ENCODE peak calls at places on chromosome 15, in four cellular contexts. I is HepG2, Y is HCT116, S is GM12878. T is an unnamed sample.
A peak's percentile ranks its signal among the peaks of the same experiment; 100 is the strongest.

GRCh38 chr15:31098953-31099740 is 2.4 kb downstream of the TRPM1 start:
- DNase-seq in I (no peak), Y (no peak), S (no peak), T (no peak)

GRCh38 chr15:93694038-93694437 is 537.3 kb upstream of the MCTP2 start:
- DNase-seq in I (no peak), Y (no peak), S (no peak), T (no peak)

GRCh38 chr15:38040615-38041014 is 106.2 kb downstream of the TMCO5A start:
- DNase-seq in I (no peak), Y (no peak), S (no peak), T (no peak)

GRCh38 chr15:45704329-45705249 is 69.8 kb downstream of the SQOR start:
- DNase-seq in I (no peak), Y (no peak), S (no peak), T (no peak)

GRCh38 chr15:74828835-74829234 is 2.4 kb downstream of the CPLX3 start:
- DNase-seq in I (no peak), Y (no peak), S (no peak), T (peak; percentile 89)

GRCh38 chr15:44489464-44489863 is 47.5 kb upstream of the EIF3J start:
- DNase-seq in I (peak; percentile 5), Y (peak; percentile 33), S (no peak), T (no peak)

GRCh38 chr15:34818531-34818930 is 23.2 kb upstream of the ACTC1 start:
- DNase-seq in I (no peak), Y (no peak), S (no peak), T (no peak)

GRCh38 chr15:60375255-60375809 is 22.5 kb downstream of the ANXA2 start:
- DNase-seq in I (no peak), Y (no peak), S (no peak), T (no peak)

GRCh38 chr15:92801774-92802464 is 98.2 kb upstream of the CHD2 start:
- DNase-seq in I (peak; percentile 14), Y (peak; percentile 71), S (no peak), T (no peak)

GRCh38 chr15:29097168-29097567 is 172.5 kb downstream of the NSMCE3 start:
- DNase-seq in I (no peak), Y (no peak), S (no peak), T (no peak)

GRCh38 chr15:34239151-34239761 is 14.4 kb downstream of the EMC4 start:
- DNase-seq in I (peak; percentile 6), Y (peak; percentile 67), S (no peak), T (no peak)

GRCh38 chr15:57085267-57085666 is 166.8 kb downstream of the TCF12 start:
- DNase-seq in I (no peak), Y (no peak), S (no peak), T (no peak)

GRCh38 chr15:85337398-85338074 is 42.9 kb upstream of the AKAP13 start:
- DNase-seq in I (no peak), Y (no peak), S (no peak), T (no peak)

GRCh38 chr15:87981969-87982368 is 274.6 kb downstream of the NTRK3 start:
- DNase-seq in I (no peak), Y (no peak), S (no peak), T (no peak)

GRCh38 chr15:90845201-90845949 is 23.0 kb upstream of the FURIN start:
- DNase-seq in I (no peak), Y (no peak), S (peak; percentile 50), T (no peak)

GRCh38 chr15:39589193-39589814 is 8.4 kb downstream of the THBS1 start:
- DNase-seq in I (no peak), Y (no peak), S (no peak), T (no peak)

GRCh38 chr15:69994429-69995201 is 103.1 kb downstream of the TLE3 start:
- DNase-seq in I (no peak), Y (no peak), S (no peak), T (no peak)

GRCh38 chr15:68278345-68279217 is 1.0 kb downstream of the FEM1B start:
- DNase-seq in I (peak; percentile 65), Y (no peak), S (no peak), T (no peak)

GRCh38 chr15:91860498-91860897 is 7.0 kb downstream of the SLCO3A1 start:
- DNase-seq in I (no peak), Y (no peak), S (no peak), T (no peak)

GRCh38 chr15:56653082-56653481 is 80.2 kb downstream of the ZNF280D start:
- DNase-seq in I (no peak), Y (no peak), S (no peak), T (no peak)

GRCh38 chr15:38202356-38202755 is 50.3 kb upstream of the SPRED1 start:
- DNase-seq in I (no peak), Y (no peak), S (no peak), T (no peak)

GRCh38 chr15:97082835-97083234 is 752.3 kb downstream of the NR2F2 start:
- DNase-seq in I (no peak), Y (no peak), S (no peak), T (no peak)

GRCh38 chr15:98874773-98875172 is 132.8 kb downstream of the PGPEP1L start:
- DNase-seq in I (no peak), Y (no peak), S (no peak), T (no peak)

GRCh38 chr15:96771035-96771434 is 440.5 kb downstream of the NR2F2 start:
- DNase-seq in I (no peak), Y (no peak), S (no peak), T (no peak)

GRCh38 chr15:98062869-98063268 is 102.4 kb downstream of the ARRDC4 start:
- DNase-seq in I (no peak), Y (no peak), S (no peak), T (no peak)

GRCh38 chr15:28936481-28936881 is 50.7 kb downstream of the APBA2 start:
- DNase-seq in I (no peak), Y (no peak), S (no peak), T (no peak)

GRCh38 chr15:62495670-62496328 is 330.7 kb upstream of the C2CD4B start:
- DNase-seq in I (no peak), Y (no peak), S (no peak), T (no peak)

GRCh38 chr15:34460451-34460850 is 22.8 kb upstream of the GOLGA8A start:
- DNase-seq in I (no peak), Y (no peak), S (no peak), T (no peak)

GRCh38 chr15:27046891-27047290 is 75.9 kb downstream of the GABRG3 start:
- DNase-seq in I (no peak), Y (no peak), S (no peak), T (no peak)

GRCh38 chr15:39396979-39397615 is 183.8 kb upstream of the THBS1 start:
- DNase-seq in I (no peak), Y (no peak), S (no peak), T (no peak)

GRCh38 chr15:34709866-34710265 is 44.9 kb downstream of the GJD2 start:
- DNase-seq in I (no peak), Y (no peak), S (no peak), T (no peak)

GRCh38 chr15:49934487-49934886 is 184.5 kb downstream of the ATP8B4 start:
- DNase-seq in I (no peak), Y (no peak), S (no peak), T (no peak)

GRCh38 chr15:90851114-90851513 is 17.3 kb upstream of the FURIN start:
- DNase-seq in I (no peak), Y (no peak), S (no peak), T (no peak)

GRCh38 chr15:58203537-58203936 is 65.4 kb downstream of the AQP9 start:
- DNase-seq in I (no peak), Y (no peak), S (no peak), T (no peak)

GRCh38 chr15:99502182-99502581 is 63.6 kb upstream of the MEF2A start:
- DNase-seq in I (no peak), Y (no peak), S (peak; percentile 90), T (no peak)

GRCh38 chr15:32688151-32688639 is 29.6 kb upstream of the GREM1 start:
- DNase-seq in I (peak; percentile 67), Y (no peak), S (no peak), T (no peak)

GRCh38 chr15:51846463-51847230 is 17.2 kb downstream of the TMOD3 start:
- DNase-seq in I (no peak), Y (peak; percentile 87), S (no peak), T (no peak)

DNA sequence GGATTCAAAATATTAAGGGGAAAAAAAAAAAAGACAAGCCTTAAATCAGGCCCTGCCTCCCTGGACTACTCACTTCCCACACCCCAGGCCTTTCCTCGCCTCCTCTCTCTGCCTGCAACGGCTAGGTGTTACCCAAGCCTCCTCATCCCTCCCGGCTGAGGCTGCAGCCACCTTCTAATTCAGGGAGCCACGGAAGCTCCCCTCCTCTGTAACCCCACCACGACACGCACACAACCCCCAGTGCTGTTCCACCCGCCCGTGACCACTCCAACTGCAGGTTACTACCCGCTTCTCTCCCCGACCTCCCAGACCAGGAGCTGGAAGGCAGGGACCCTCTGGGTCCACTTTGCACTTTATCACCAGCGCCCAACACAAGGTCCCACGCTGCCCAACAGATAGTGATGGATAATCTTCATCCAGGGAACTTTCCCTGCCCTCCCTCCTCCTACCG is 931 bp downstream of the KIF7 start:
- DNase-seq in I (no peak), Y (no peak), S (no peak), T (no peak)
- TF ChIP-seq JUND in I (no peak), Y (no peak), S (no peak), T (no peak)

GRCh38 chr15:65208656-65209055 is 2.6 kb downstream of the CILP start:
- DNase-seq in I (no peak), Y (no peak), S (no peak), T (no peak)
- TF ChIP-seq JUND in I (no peak), Y (no peak), S (no peak), T (no peak)

DNA sequence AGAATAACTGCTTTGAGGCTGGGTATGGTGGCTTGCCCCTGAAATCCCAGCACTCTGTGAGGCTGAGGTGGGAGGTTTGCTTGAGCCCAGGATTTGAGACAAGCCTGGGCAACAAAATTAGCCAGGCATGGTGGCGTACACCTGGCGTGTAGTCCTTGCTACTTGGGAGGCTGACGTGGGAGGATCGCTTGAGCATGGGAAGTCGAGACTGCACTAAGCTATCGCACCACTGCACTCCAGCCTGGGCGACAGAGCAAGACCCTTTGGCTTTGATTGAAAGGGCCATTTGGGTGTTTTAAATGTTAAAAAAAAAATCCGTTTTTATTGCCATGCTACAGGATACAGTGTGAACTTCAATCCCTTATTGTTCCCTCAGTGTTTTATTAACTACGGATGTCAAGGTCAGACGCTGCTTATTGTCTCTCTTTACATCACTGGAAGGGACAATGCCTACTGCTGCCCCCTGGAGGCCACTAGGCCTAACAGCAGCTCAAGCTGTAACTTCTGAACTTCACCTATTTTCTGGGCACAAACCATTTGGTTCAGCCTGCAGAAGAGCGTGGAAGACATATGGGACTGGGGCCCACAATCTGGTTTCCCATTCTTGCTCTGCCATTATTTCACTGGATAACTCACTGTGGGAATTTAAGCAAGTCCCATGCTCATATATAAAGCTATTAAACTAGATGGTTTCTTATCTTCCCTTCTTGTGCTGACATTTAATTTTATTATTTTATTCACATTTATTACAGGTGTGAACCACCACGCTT is 15.3 kb upstream of the IREB2 start:
- DNase-seq in I (peak; percentile 70), Y (peak; percentile 47), S (no peak), T (peak; percentile 47)
- TF ChIP-seq JUND in I (no peak), Y (no peak), S (no peak), T (no peak)

GRCh38 chr15:67103869-67104268 is 38.5 kb downstream of the SMAD3 start:
- DNase-seq in I (no peak), Y (no peak), S (no peak), T (no peak)

GRCh38 chr15:67106764-67107013 is 41.3 kb downstream of the SMAD3 start:
- DNase-seq in I (no peak), Y (no peak), S (no peak), T (no peak)

GRCh38 chr15:67105991-67106763 is 40.8 kb downstream of the SMAD3 start:
- DNase-seq in I (no peak), Y (no peak), S (no peak), T (no peak)

GRCh38 chr15:67104453-67104852 is 39.1 kb downstream of the SMAD3 start:
- DNase-seq in I (no peak), Y (no peak), S (no peak), T (no peak)

GRCh38 chr15:67105065-67105951 is 39.9 kb downstream of the SMAD3 start:
- DNase-seq in I (peak; percentile 93), Y (peak; percentile 90), S (no peak), T (no peak)
- TF ChIP-seq JUND in I (peak; percentile 89), Y (no peak), S (no peak), T (no peak)